ENCODE peak calls at places on chromosomes 1 and 21, in eight cellular contexts. X is GF-D8; H is astrocyte of the spinal cord; B is CD8-positive, alpha-beta memory T cell; E is NCI-H1092; K is upper lobe of right lung; T is central memory CD8-positive, alpha-beta T cell; U is Caki2. M is an unnamed sample.

GRCh38 chr1:1185101-1185765 is 11.6 kb downstream of the TTLL10 start:
- DNase-seq in X (no peak), H (no peak), B (peak; percentile 0), E (no peak), K (no peak), T (no peak), U (no peak), M (no peak)

GRCh38 chr1:213008564-213008963 is 7.1 kb downstream of the ANGEL2 start:
- DNase-seq in X (peak; percentile 15), H (no peak), B (no peak), E (no peak), K (no peak), T (no peak), U (no peak), M (no peak)

GRCh38 chr1:108691886-108692723 is at the start of gene PRPF38B:
- DNase-seq in X (peak; percentile 82), H (peak; percentile 94), B (peak; percentile 93), E (peak; percentile 92), K (peak; percentile 98), T (peak; percentile 89), U (peak; percentile 87), M (peak; percentile 40)

GRCh38 chr1:40107290-40107959 is 10.4 kb upstream of the PPT1 start:
- DNase-seq in X (no peak), H (no peak), B (no peak), E (no peak), K (no peak), T (no peak), U (no peak), M (peak; percentile 60)

GRCh38 chr1:153349363-153350340 is 1.0 kb upstream of the PGLYRP4 start:
- DNase-seq in X (no peak), H (no peak), B (no peak), E (no peak), K (no peak), T (no peak), U (no peak), M (no peak)

GRCh38 chr1:28437260-28437923 is 67.9 kb downstream of the PHACTR4 start:
- DNase-seq in X (peak; percentile 28), H (peak; percentile 79), B (no peak), E (no peak), K (no peak), T (no peak), U (peak; percentile 82), M (no peak)

GRCh38 chr1:61295818-61296537 is 213.6 kb downstream of the NFIA start:
- DNase-seq in X (no peak), H (no peak), B (no peak), E (no peak), K (no peak), T (no peak), U (no peak), M (no peak)

GRCh38 chr1:89065077-89065868 is at the start of gene GBP1:
- DNase-seq in X (no peak), H (peak; percentile 88), B (no peak), E (no peak), K (no peak), T (no peak), U (no peak), M (peak; percentile 20)

GRCh38 chr1:108512239-108513071 is 47.4 kb upstream of the EEIG2 start:
- DNase-seq in X (no peak), H (peak; percentile 37), B (no peak), E (peak; percentile 13), K (no peak), T (no peak), U (no peak), M (no peak)

GRCh38 chr1:183287191-183287675 is 101.2 kb downstream of the LAMC2 start:
- DNase-seq in X (no peak), H (peak; percentile 66), B (no peak), E (no peak), K (no peak), T (no peak), U (no peak), M (no peak)

GRCh38 chr1:70327306-70328076 is 27.0 kb downstream of the ANKRD13C start:
- DNase-seq in X (no peak), H (peak; percentile 20), B (no peak), E (no peak), K (no peak), T (no peak), U (no peak), M (no peak)

GRCh38 chr1:193431265-193431977 is 245.0 kb upstream of the B3GALT2 start:
- DNase-seq in X (no peak), H (no peak), B (no peak), E (no peak), K (no peak), T (no peak), U (peak; percentile 73), M (no peak)

GRCh38 chr1:180920702-180921101 is 8.0 kb downstream of the KIAA1614 start:
- DNase-seq in X (no peak), H (no peak), B (no peak), E (no peak), K (no peak), T (no peak), U (no peak), M (no peak)

GRCh38 chr1:111370871-111371270 is 56.7 kb downstream of the OVGP1 start:
- DNase-seq in X (no peak), H (no peak), B (no peak), E (no peak), K (no peak), T (no peak), U (no peak), M (no peak)

GRCh38 chr1:10685196-10685850 is 111.1 kb downstream of the CASZ1 start:
- DNase-seq in X (no peak), H (no peak), B (no peak), E (no peak), K (no peak), T (no peak), U (no peak), M (no peak)

GRCh38 chr21:37710555-37711293 is 205.5 kb downstream of the KCNJ6 start:
- DNase-seq in X (no peak), H (no peak), B (no peak), E (peak; percentile 80), K (no peak), T (no peak), U (no peak), M (no peak)

GRCh38 chr1:92857817-92858216 is 26.0 kb downstream of the RPL5 start:
- DNase-seq in X (no peak), H (no peak), B (no peak), E (no peak), K (no peak), T (no peak), U (no peak), M (no peak)

GRCh38 chr1:242198421-242198820 is 199.5 kb upstream of the MAP1LC3C start:
- DNase-seq in X (no peak), H (no peak), B (no peak), E (no peak), K (no peak), T (no peak), U (no peak), M (no peak)

GRCh38 chr21:15138475-15138874 is 73.7 kb upstream of the NRIP1 start:
- DNase-seq in X (no peak), H (no peak), B (no peak), E (peak; percentile 18), K (no peak), T (no peak), U (no peak), M (no peak)

GRCh38 chr1:48859429-48859828 is 82.7 kb upstream of the BEND5 start:
- DNase-seq in X (no peak), H (peak; percentile 58), B (no peak), E (peak; percentile 18), K (no peak), T (no peak), U (no peak), M (no peak)